ENCODE peak calls at places on chromosome 16, in nine cellular contexts. One of them, this sample, is unnamed.

GRCh38 chr16:23316634-23317265 is 14.6 kb downstream of the SCNN1B start:
- DNase-seq in mucosa of descending colon: no peak
- DNase-seq in lower leg skin: no peak
- DNase-seq in left lung: no peak
- DNase-seq in BJ: no peak
- DNase-seq in HFF-Myc: no peak
- DNase-seq in cardiac fibroblast: no peak
- DNase-seq in IMR-90: no peak
- DNase-seq in fibroblast of pulmonary artery: no peak
- DNase-seq in this sample: no peak

GRCh38 chr16:57985204-57986121 is 14.5 kb upstream of the CNGB1 start:
- DNase-seq in mucosa of descending colon: no peak
- DNase-seq in lower leg skin: no peak
- DNase-seq in left lung: peak; percentile 75
- DNase-seq in BJ: no peak
- DNase-seq in HFF-Myc: no peak
- DNase-seq in cardiac fibroblast: no peak
- DNase-seq in IMR-90: no peak
- DNase-seq in fibroblast of pulmonary artery: no peak
- DNase-seq in this sample: no peak

GRCh38 chr16:54931041-54931756 is 534 bp downstream of the IRX5 start:
- DNase-seq in mucosa of descending colon: peak; percentile 52
- DNase-seq in lower leg skin: no peak
- DNase-seq in left lung: peak; percentile 82
- DNase-seq in BJ: no peak
- DNase-seq in HFF-Myc: no peak
- DNase-seq in cardiac fibroblast: peak; percentile 45
- DNase-seq in IMR-90: no peak
- DNase-seq in fibroblast of pulmonary artery: no peak
- DNase-seq in this sample: peak; percentile 75

GRCh38 chr16:13426279-13426678 is 493.7 kb upstream of the ERCC4 start:
- DNase-seq in mucosa of descending colon: no peak
- DNase-seq in lower leg skin: no peak
- DNase-seq in left lung: no peak
- DNase-seq in BJ: no peak
- DNase-seq in HFF-Myc: no peak
- DNase-seq in cardiac fibroblast: no peak
- DNase-seq in IMR-90: no peak
- DNase-seq in fibroblast of pulmonary artery: no peak
- DNase-seq in this sample: no peak

GRCh38 chr16:48384305-48384981 is 770 bp downstream of the SIAH1 start:
- DNase-seq in mucosa of descending colon: peak; percentile 80
- DNase-seq in lower leg skin: peak; percentile 38
- DNase-seq in left lung: peak; percentile 90
- DNase-seq in BJ: no peak
- DNase-seq in HFF-Myc: no peak
- DNase-seq in cardiac fibroblast: peak; percentile 77
- DNase-seq in IMR-90: peak; percentile 40
- DNase-seq in fibroblast of pulmonary artery: peak; percentile 66
- DNase-seq in this sample: no peak

GRCh38 chr16:14510939-14511797 is 118.9 kb downstream of the PARN start:
- DNase-seq in mucosa of descending colon: no peak
- DNase-seq in lower leg skin: no peak
- DNase-seq in left lung: no peak
- DNase-seq in BJ: peak; percentile 39
- DNase-seq in HFF-Myc: no peak
- DNase-seq in cardiac fibroblast: peak; percentile 72
- DNase-seq in IMR-90: peak; percentile 74
- DNase-seq in fibroblast of pulmonary artery: peak; percentile 57
- DNase-seq in this sample: no peak

GRCh38 chr16:1770328-1771071 is 843 bp downstream of the NME3 start:
- DNase-seq in mucosa of descending colon: peak; percentile 82
- DNase-seq in lower leg skin: no peak
- DNase-seq in left lung: no peak
- DNase-seq in BJ: no peak
- DNase-seq in HFF-Myc: no peak
- DNase-seq in cardiac fibroblast: peak; percentile 61
- DNase-seq in IMR-90: peak; percentile 47
- DNase-seq in fibroblast of pulmonary artery: peak; percentile 46
- DNase-seq in this sample: no peak

GRCh38 chr16:1655269-1655807 is 22.7 kb upstream of the JPT2 start:
- DNase-seq in mucosa of descending colon: no peak
- DNase-seq in lower leg skin: no peak
- DNase-seq in left lung: peak; percentile 51
- DNase-seq in BJ: no peak
- DNase-seq in HFF-Myc: no peak
- DNase-seq in cardiac fibroblast: no peak
- DNase-seq in IMR-90: no peak
- DNase-seq in fibroblast of pulmonary artery: no peak
- DNase-seq in this sample: no peak

GRCh38 chr16:52912565-52913173 is 140.0 kb downstream of the CHD9NB start:
- DNase-seq in mucosa of descending colon: peak; percentile 79
- DNase-seq in lower leg skin: peak; percentile 32
- DNase-seq in left lung: peak; percentile 61
- DNase-seq in BJ: no peak
- DNase-seq in HFF-Myc: peak; percentile 22
- DNase-seq in cardiac fibroblast: peak; percentile 57
- DNase-seq in IMR-90: peak; percentile 49
- DNase-seq in fibroblast of pulmonary artery: peak; percentile 67
- DNase-seq in this sample: no peak

GRCh38 chr16:15833551-15833950 is 23.3 kb downstream of the MYH11 start:
- DNase-seq in mucosa of descending colon: no peak
- DNase-seq in lower leg skin: no peak
- DNase-seq in left lung: no peak
- DNase-seq in BJ: no peak
- DNase-seq in HFF-Myc: no peak
- DNase-seq in cardiac fibroblast: no peak
- DNase-seq in IMR-90: no peak
- DNase-seq in fibroblast of pulmonary artery: no peak
- DNase-seq in this sample: no peak

GRCh38 chr16:15829460-15829859 is 27.4 kb downstream of the MYH11 start:
- DNase-seq in mucosa of descending colon: peak; percentile 46
- DNase-seq in lower leg skin: peak; percentile 40
- DNase-seq in left lung: no peak
- DNase-seq in BJ: no peak
- DNase-seq in HFF-Myc: no peak
- DNase-seq in cardiac fibroblast: peak; percentile 71
- DNase-seq in IMR-90: peak; percentile 68
- DNase-seq in fibroblast of pulmonary artery: peak; percentile 68
- DNase-seq in this sample: peak; percentile 94

GRCh38 chr16:15827709-15828343 is 29.0 kb downstream of the MYH11 start:
- DNase-seq in mucosa of descending colon: no peak
- DNase-seq in lower leg skin: no peak
- DNase-seq in left lung: no peak
- DNase-seq in BJ: no peak
- DNase-seq in HFF-Myc: no peak
- DNase-seq in cardiac fibroblast: no peak
- DNase-seq in IMR-90: no peak
- DNase-seq in fibroblast of pulmonary artery: no peak
- DNase-seq in this sample: no peak

GRCh38 chr16:15832241-15832640 is 24.6 kb downstream of the MYH11 start:
- DNase-seq in mucosa of descending colon: no peak
- DNase-seq in lower leg skin: no peak
- DNase-seq in left lung: no peak
- DNase-seq in BJ: no peak
- DNase-seq in HFF-Myc: no peak
- DNase-seq in cardiac fibroblast: no peak
- DNase-seq in IMR-90: no peak
- DNase-seq in fibroblast of pulmonary artery: no peak
- DNase-seq in this sample: no peak

GRCh38 chr16:15830832-15831451 is 25.9 kb downstream of the MYH11 start:
- DNase-seq in mucosa of descending colon: no peak
- DNase-seq in lower leg skin: no peak
- DNase-seq in left lung: no peak
- DNase-seq in BJ: no peak
- DNase-seq in HFF-Myc: no peak
- DNase-seq in cardiac fibroblast: no peak
- DNase-seq in IMR-90: no peak
- DNase-seq in fibroblast of pulmonary artery: no peak
- DNase-seq in this sample: no peak
- H3K4me3 ChIP-seq in mucosa of descending colon: no peak overlapping the region
- H3K4me3 ChIP-seq in lower leg skin: no peak overlapping the region
- H3K4me3 ChIP-seq in left lung: no peak overlapping the region
- H3K4me3 ChIP-seq in BJ: no peak overlapping the region
- H3K4me3 ChIP-seq in HFF-Myc: no peak overlapping the region
- H3K4me3 ChIP-seq in cardiac fibroblast: no peak overlapping the region
- H3K4me3 ChIP-seq in IMR-90: no peak overlapping the region
- H3K4me3 ChIP-seq in fibroblast of pulmonary artery: no peak overlapping the region
- H3K4me3 ChIP-seq in this sample: peak overlapping the region; percentile 16

GRCh38 chr16:15641753-15642556 is 999 bp downstream of the MARF1 start:
- DNase-seq in mucosa of descending colon: no peak
- DNase-seq in lower leg skin: no peak
- DNase-seq in left lung: no peak
- DNase-seq in BJ: no peak
- DNase-seq in HFF-Myc: no peak
- DNase-seq in cardiac fibroblast: no peak
- DNase-seq in IMR-90: no peak
- DNase-seq in fibroblast of pulmonary artery: no peak
- DNase-seq in this sample: no peak

GRCh38 chr16:15644306-15644961 is 1.5 kb upstream of the MARF1 start:
- DNase-seq in mucosa of descending colon: no peak
- DNase-seq in lower leg skin: peak; percentile 29
- DNase-seq in left lung: no peak
- DNase-seq in BJ: no peak
- DNase-seq in HFF-Myc: peak; percentile 67
- DNase-seq in cardiac fibroblast: no peak
- DNase-seq in IMR-90: no peak
- DNase-seq in fibroblast of pulmonary artery: no peak
- DNase-seq in this sample: no peak

GRCh38 chr16:15640966-15641365 is 2.0 kb downstream of the MARF1 start:
- DNase-seq in mucosa of descending colon: no peak
- DNase-seq in lower leg skin: no peak
- DNase-seq in left lung: no peak
- DNase-seq in BJ: no peak
- DNase-seq in HFF-Myc: no peak
- DNase-seq in cardiac fibroblast: no peak
- DNase-seq in IMR-90: no peak
- DNase-seq in fibroblast of pulmonary artery: no peak
- DNase-seq in this sample: no peak

GRCh38 chr16:15642557-15643452 is at the start of gene MARF1:
- DNase-seq in mucosa of descending colon: peak; percentile 99
- DNase-seq in lower leg skin: peak; percentile 97
- DNase-seq in left lung: peak; percentile 99
- DNase-seq in BJ: peak; percentile 46
- DNase-seq in HFF-Myc: peak; percentile 63
- DNase-seq in cardiac fibroblast: peak; percentile 97
- DNase-seq in IMR-90: peak; percentile 90
- DNase-seq in fibroblast of pulmonary artery: peak; percentile 95
- DNase-seq in this sample: peak; percentile 99

DNA sequence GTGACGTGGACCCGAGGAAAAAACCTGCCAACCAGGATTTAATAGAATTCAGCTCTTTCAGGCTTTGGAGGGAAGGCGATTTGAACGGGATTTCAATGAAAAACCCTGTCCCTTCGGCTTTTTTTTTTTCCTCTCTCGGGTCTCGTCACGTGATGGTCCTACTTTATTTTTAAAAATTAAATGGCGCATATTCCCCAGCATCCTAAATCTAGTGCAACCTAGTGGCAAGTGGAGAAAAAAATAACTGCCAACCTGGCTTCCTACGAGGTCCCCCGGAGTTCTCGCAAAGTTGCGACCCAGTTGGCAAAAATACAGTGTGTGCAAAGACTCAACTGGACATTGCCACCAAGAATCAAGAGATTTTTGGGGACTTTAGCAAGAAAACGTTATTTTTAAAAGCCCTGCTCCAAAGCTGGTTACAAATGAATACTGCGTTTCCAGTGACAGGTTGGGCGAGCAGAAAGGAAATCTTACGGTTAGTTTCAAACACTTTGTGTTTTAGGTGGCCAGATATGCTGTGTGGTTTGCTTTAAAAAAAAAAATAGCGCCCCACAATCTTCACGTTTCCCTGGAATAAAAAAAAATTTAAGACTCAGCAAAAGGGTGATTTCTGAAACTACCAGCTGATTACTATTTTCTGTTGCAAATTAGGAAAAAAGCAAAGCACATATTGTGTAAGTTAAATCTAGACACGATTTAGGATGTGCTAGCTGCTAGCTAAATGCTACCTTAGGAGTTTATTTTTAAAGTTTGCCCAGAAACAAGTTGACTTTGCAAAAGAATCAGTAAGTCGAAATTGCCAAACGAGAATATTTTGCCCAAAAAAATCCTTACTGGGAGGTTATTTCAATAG is 725 bp upstream of the MARF1 start:
- DNase-seq in mucosa of descending colon: peak; percentile 41
- DNase-seq in lower leg skin: peak; percentile 27
- DNase-seq in left lung: no peak
- DNase-seq in BJ: no peak
- DNase-seq in HFF-Myc: no peak
- DNase-seq in cardiac fibroblast: peak; percentile 73
- DNase-seq in IMR-90: peak; percentile 59
- DNase-seq in fibroblast of pulmonary artery: peak; percentile 72
- DNase-seq in this sample: no peak
- TF ChIP-seq CTCF in mucosa of descending colon: peak; percentile 24
- TF ChIP-seq CTCF in lower leg skin: no peak
- TF ChIP-seq CTCF in left lung: no peak
- TF ChIP-seq CTCF in BJ: peak; percentile 59
- TF ChIP-seq CTCF in HFF-Myc: peak; percentile 29
- TF ChIP-seq CTCF in cardiac fibroblast: peak; percentile 58
- TF ChIP-seq CTCF in IMR-90: peak; percentile 50
- TF ChIP-seq CTCF in fibroblast of pulmonary artery: peak; percentile 62
- TF ChIP-seq CTCF in this sample: peak; percentile 54

DNA sequence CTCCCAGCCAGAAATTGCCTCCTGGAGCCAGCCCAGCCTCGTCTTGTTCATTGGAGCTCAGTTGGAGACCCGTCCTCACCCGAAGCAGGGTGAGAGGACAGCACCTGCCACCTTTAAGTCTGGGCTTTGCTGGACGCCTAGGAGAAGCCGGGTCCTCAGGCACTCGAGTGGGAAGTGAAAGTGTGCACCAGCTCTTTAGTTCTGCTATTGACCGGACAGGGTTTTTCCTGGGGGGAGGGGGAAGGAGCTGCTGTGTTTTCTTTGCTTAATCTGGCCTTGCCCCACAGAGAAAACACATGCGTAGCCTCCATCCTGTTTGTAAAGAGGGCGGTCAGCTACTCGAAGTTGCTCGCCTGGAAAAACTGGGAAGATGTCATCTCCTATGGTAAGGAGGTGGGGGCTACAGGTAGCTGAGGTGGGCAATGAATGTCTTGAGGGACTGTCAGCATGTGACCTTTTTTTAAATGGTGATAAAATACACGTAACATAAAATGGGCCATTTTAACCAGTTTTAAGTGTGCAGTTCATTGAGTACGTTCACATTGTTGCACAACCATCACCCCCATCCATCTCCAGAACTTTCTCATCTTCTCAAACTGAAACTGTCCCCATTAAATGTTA is 34.4 kb downstream of the CMIP start:
- DNase-seq in mucosa of descending colon: no peak
- DNase-seq in lower leg skin: peak; percentile 55
- DNase-seq in left lung: no peak
- DNase-seq in BJ: no peak
- DNase-seq in HFF-Myc: no peak
- DNase-seq in cardiac fibroblast: no peak
- DNase-seq in IMR-90: no peak
- DNase-seq in fibroblast of pulmonary artery: no peak
- DNase-seq in this sample: no peak
- H3K4me3 ChIP-seq in mucosa of descending colon: no peak overlapping the region
- H3K4me3 ChIP-seq in lower leg skin: no peak overlapping the region
- H3K4me3 ChIP-seq in left lung: no peak overlapping the region
- H3K4me3 ChIP-seq in BJ: no peak overlapping the region
- H3K4me3 ChIP-seq in HFF-Myc: no peak overlapping the region
- H3K4me3 ChIP-seq in cardiac fibroblast: no peak overlapping the region
- H3K4me3 ChIP-seq in IMR-90: no peak overlapping the region
- H3K4me3 ChIP-seq in fibroblast of pulmonary artery: no peak overlapping the region
- H3K4me3 ChIP-seq in this sample: no peak overlapping the region

GRCh38 chr16:61544165-61544564 is 492.1 kb downstream of the CDH8 start:
- DNase-seq in mucosa of descending colon: no peak
- DNase-seq in lower leg skin: no peak
- DNase-seq in left lung: no peak
- DNase-seq in BJ: no peak
- DNase-seq in HFF-Myc: no peak
- DNase-seq in cardiac fibroblast: no peak
- DNase-seq in IMR-90: no peak
- DNase-seq in fibroblast of pulmonary artery: no peak
- DNase-seq in this sample: no peak
- TF ChIP-seq CTCF in mucosa of descending colon: no peak
- TF ChIP-seq CTCF in lower leg skin: no peak
- TF ChIP-seq CTCF in left lung: no peak
- TF ChIP-seq CTCF in BJ: no peak
- TF ChIP-seq CTCF in HFF-Myc: no peak
- TF ChIP-seq CTCF in cardiac fibroblast: no peak
- TF ChIP-seq CTCF in IMR-90: no peak
- TF ChIP-seq CTCF in fibroblast of pulmonary artery: no peak
- TF ChIP-seq CTCF in this sample: no peak

This sample was measured in esophagus muscularis mucosa.